ENCODE peak calls at places on chromosomes 12 and 14, in eight cellular contexts. S is fibroblast of lung, U is tibial nerve, Y is GM13977, I is H54, P is endothelial cell, C is activated T-helper 1 cell treated with Interleukin-2 at 50 U/mL for 16 hours, L is aorta. F is an unnamed sample.

GRCh38 chr14:72942934-72943333 is 16.7 kb downstream of the DCAF4 start:
- DNase-seq in U (no peak), L (peak), Y (no peak), I (no peak), P (no peak), C (no peak), S (no peak), F (no peak)

GRCh38 chr14:95495538-95496025 is 20.9 kb downstream of the SYNE3 start:
- DNase-seq in I (no peak), S (no peak), U (no peak), P (no peak), C (no peak), Y (peak), L (peak), F (no peak)

GRCh38 chr12:110100315-110100970 is 23.7 kb upstream of the IFT81 start:
- DNase-seq in I (no peak), P (peak), L (no peak), C (peak), U (peak), Y (peak), S (peak), F (peak)

GRCh38 chr12:54657048-54657696 is 9.0 kb upstream of the DCD start:
- DNase-seq in P (no peak), S (no peak), C (no peak), Y (no peak), U (no peak), I (no peak), L (no peak), F (no peak)

GRCh38 chr14:85319998-85320397 is 209.9 kb upstream of the FLRT2 start:
- DNase-seq in L (no peak), Y (no peak), C (no peak), I (no peak), S (peak), U (no peak), P (no peak), F (no peak)

GRCh38 chr12:15474766-15475165 is 152.5 kb downstream of the PTPRO start:
- DNase-seq in L (no peak), C (no peak), Y (no peak), P (no peak), S (no peak), I (no peak), U (no peak), F (no peak)

GRCh38 chr12:4899361-4899760 is 10.3 kb upstream of the KCNA1 start:
- DNase-seq in P (no peak), C (no peak), L (no peak), I (no peak), Y (peak), U (no peak), S (no peak), F (peak)

GRCh38 chr12:104865080-104865479 is 93.0 kb downstream of the SLC41A2 start:
- DNase-seq in U (no peak), I (no peak), P (no peak), Y (peak), L (no peak), S (no peak), C (no peak), F (peak)

GRCh38 chr14:54664961-54665360 is 98.0 kb downstream of the SAMD4A start:
- DNase-seq in I (no peak), S (peak), C (no peak), P (no peak), U (no peak), Y (no peak), L (no peak), F (no peak)